ENCODE peak calls at places on chromosomes 6 and 20, in eight cellular contexts. Z, K, B, E, N, C, Y and G are unnamed samples. For H3K4me1, the result is how much of the 10 kb centered on the place peaks cover.

GRCh38 chr20:14925286-14925685 is 587.9 kb upstream of the FLRT3 start:
- DNase-seq in C (no peak), Y (no peak), E (no peak), K (no peak), N (no peak), B (no peak), Z (no peak), G (no peak)

GRCh38 chr6:13624871-13625288 is 9.7 kb downstream of the NOL7 start:
- DNase-seq in N (no peak), C (no peak), B (no peak), E (no peak), Z (no peak), Y (no peak), K (no peak), G (no peak)

GRCh38 chr6:167760979-167761793 is 65.5 kb upstream of the AFDN start:
- DNase-seq in B (peak), E (peak), Y (peak), Z (peak), N (peak), K (peak), C (peak), G (no peak)

GRCh38 chr20:36447101-36447500 is 94.2 kb upstream of the MYL9 start:
- DNase-seq in Y (no peak), K (no peak), B (no peak), E (no peak), N (no peak), Z (no peak), C (no peak), G (no peak)

GRCh38 chr6:10733151-10733715 is 10.4 kb downstream of the TMEM14C start:
- DNase-seq in Z (no peak), E (no peak), Y (peak), C (no peak), N (no peak), K (no peak), B (no peak), G (no peak)

GRCh38 chr20:10467985-10468845 is 33.1 kb downstream of the SLX4IP start:
- DNase-seq in E (no peak), B (no peak), Y (no peak), Z (no peak), N (no peak), C (no peak), K (no peak), G (no peak)

GRCh38 chr6:122170274-122170673 is 229.2 kb upstream of the HSF2 start:
- DNase-seq in Y (no peak), B (no peak), N (no peak), Z (peak), E (no peak), K (no peak), C (no peak), G (no peak)

GRCh38 chr6:139146317-139146726 is 11.4 kb downstream of the HECA start:
- DNase-seq in C (no peak), N (no peak), K (no peak), Z (no peak), B (no peak), Y (no peak), E (no peak), G (no peak)

GRCh38 chr20:63023836-63024571 is 17.2 kb upstream of the BHLHE23 start:
- DNase-seq in E (no peak), B (no peak), K (peak), N (no peak), Y (no peak), Z (no peak), C (no peak), G (peak)

GRCh38 chr20:63027425-63028389 is 20.9 kb upstream of the BHLHE23 start:
- DNase-seq in K (peak), B (no peak), Y (no peak), E (no peak), C (no peak), N (peak), Z (no peak), G (peak)

GRCh38 chr20:63024573-63025392 is 18.0 kb upstream of the BHLHE23 start:
- DNase-seq in B (no peak), E (no peak), K (peak), Z (no peak), C (no peak), Y (no peak), N (no peak), G (no peak)

GRCh38 chr20:63026582-63027424 is 20.0 kb upstream of the BHLHE23 start:
- DNase-seq in B (no peak), E (no peak), N (no peak), Y (no peak), K (peak), Z (no peak), C (no peak), G (peak)

GRCh38 chr20:63025534-63026331 is 19.0 kb upstream of the BHLHE23 start:
- DNase-seq in K (peak), N (no peak), C (no peak), Y (no peak), B (no peak), Z (no peak), E (no peak), G (no peak)
- TF ChIP-seq POLR2A in K (no peak), N (no peak), C (no peak), Y (no peak), B (no peak), Z (no peak), E (no peak), G (no peak)

DNA sequence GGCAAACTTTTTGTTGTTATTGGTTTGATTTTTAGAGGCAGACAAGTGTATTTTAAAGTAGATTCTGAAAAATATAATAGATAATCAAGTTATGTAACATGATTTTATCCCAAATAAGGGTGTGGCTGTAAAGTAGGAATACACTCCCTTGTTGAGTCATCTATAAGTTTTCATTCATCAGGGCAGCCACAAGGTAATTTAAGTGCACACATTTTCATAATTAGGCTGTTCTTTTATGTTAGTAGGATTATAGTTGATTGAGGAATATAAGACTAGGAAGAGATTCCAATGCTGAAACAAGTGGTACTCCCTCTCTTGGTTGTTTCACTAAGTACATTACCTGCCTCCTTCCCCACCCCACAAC is 86.2 kb upstream of the HMGCLL1 start:
- DNase-seq in B (no peak), Y (no peak), E (no peak), C (no peak), K (no peak), N (no peak), Z (no peak), G (no peak)
- H3K4me1 ChIP-seq in B (under half), Y (under half), E (under half), C (under half), K (under half), N (under half), Z (under half), G (under half)

DNA sequence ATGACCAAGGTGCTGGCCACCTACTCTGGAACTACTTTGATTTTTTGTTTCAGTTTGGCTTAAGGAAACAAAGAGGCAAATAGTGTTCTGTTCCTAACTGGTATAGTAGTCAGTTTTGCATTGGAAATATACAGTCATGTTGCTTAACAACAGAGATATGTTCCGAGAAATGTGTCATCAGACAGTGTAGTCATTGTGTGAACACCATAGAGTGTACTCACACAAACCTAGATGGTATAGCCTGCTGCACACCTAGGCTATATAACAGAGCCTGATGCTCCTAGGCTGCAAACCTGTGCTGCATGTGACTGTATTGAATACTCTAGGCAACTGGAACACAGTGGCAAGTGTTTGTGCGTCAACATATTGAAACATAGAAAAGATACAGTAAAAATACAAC is 80.4 kb downstream of the ARID1B start:
- DNase-seq in E (no peak), Y (no peak), B (no peak), C (no peak), N (no peak), K (no peak), Z (no peak), G (no peak)
- TF ChIP-seq POLR2A in E (no peak), Y (no peak), B (no peak), C (no peak), N (no peak), K (no peak), Z (no peak), G (no peak)

GRCh38 chr20:32585011-32585518 is at the start of gene NOL4L:
- DNase-seq in Z (peak), B (peak), N (no peak), E (peak), Y (no peak), C (no peak), K (peak), G (no peak)
- H3K4me1 ChIP-seq in Z (under half), B (under half), N (under half), E (under half), Y (under half), C (under half), K (under half), G (under half)

DNA sequence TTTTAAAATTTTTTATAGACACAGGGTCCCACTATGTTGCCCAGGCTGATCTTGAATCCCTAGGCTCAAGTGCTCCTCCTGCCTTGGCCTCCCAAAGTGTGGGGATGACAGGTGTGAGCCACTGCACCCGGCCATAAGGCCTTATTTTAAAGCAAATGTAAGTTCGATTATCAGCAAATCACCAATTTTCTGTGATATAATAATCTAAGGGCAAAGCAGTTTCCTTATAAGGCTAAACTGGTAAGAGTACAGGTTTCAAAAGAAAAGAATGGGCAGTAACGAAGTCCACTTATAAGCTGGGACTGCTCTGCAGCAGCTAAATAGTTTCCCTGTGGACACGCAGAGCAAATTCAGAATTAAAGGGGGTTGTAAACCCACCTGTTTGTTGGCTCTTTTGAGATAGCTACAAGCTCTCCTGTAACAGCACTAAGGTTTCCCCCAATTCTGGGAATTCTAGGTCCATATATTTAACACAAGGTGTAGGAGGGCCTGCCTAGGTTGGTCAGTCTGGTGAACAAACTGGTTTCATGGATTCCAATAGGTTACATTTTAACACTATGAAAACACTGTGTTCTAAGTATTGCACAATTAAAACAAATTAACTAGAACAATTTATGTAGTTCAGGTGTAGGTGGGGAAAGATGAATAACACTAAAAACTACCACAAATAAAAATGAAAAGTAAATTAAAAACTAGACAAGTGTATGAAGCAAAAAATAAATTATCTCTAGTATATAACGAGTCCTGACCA is 26.3 kb downstream of the LHFPL5 start:
- DNase-seq in K (no peak), E (no peak), Z (no peak), N (no peak), Y (no peak), C (no peak), B (no peak), G (no peak)
- TF ChIP-seq POLR2A in K (no peak), E (no peak), Z (no peak), N (no peak), Y (no peak), C (no peak), B (no peak), G (no peak)